ENCODE peak calls at places on chromosomes 16 and 17, in four cellular contexts. Z is fibroblast of lung, J is A673, N is pancreas. M is an unnamed sample. For H3K36me3, the result is how much of the 10 kb centered on the place peaks cover.

GRCh38 chr16:86398201-86398600 is 112.1 kb upstream of the FOXF1 start:
- DNase-seq in Z (no peak), J (no peak), N (no peak), M (no peak)

GRCh38 chr17:16250635-16251034 is 33.6 kb downstream of the PIGL start:
- DNase-seq in Z (peak), N (no peak), J (peak), M (no peak)

GRCh38 chr17:18129041-18129502 is 20.5 kb downstream of the MYO15A start:
- DNase-seq in J (peak), Z (peak), N (no peak), M (no peak)

GRCh38 chr17:81084691-81085419 is 49.9 kb downstream of the BAIAP2 start:
- DNase-seq in N (peak), Z (no peak), J (no peak), M (no peak)

GRCh38 chr17:50079334-50080095 is 15.6 kb upstream of the PDK2 start:
- DNase-seq in J (peak), N (no peak), Z (no peak), M (no peak)

GRCh38 chr16:19704321-19705130 is 13.5 kb downstream of the KNOP1 start:
- DNase-seq in J (no peak), N (no peak), Z (peak), M (no peak)

GRCh38 chr17:29369831-29370735 is 20.1 kb upstream of the TAOK1 start:
- DNase-seq in J (peak), N (peak), Z (peak), M (peak)

GRCh38 chr17:74979408-74980146 is 7.0 kb upstream of the HID1 start:
- DNase-seq in J (no peak), N (no peak), Z (no peak), M (no peak)

GRCh38 chr17:76145231-76146052 is 4.4 kb upstream of the FOXJ1 start:
- DNase-seq in Z (no peak), J (peak), N (no peak), M (peak)

GRCh38 chr16:49472598-49472997 is 99.0 kb downstream of the C16orf78 start:
- DNase-seq in J (no peak), N (no peak), Z (no peak), M (no peak)

GRCh38 chr17:28985950-28986713 is 19.7 kb downstream of the SEZ6 start:
- DNase-seq in J (peak), N (no peak), Z (no peak), M (no peak)

GRCh38 chr17:78122991-78123249 is 5.6 kb downstream of the TMC6 start:
- DNase-seq in Z (no peak), N (no peak), J (no peak), M (no peak)

GRCh38 chr16:80670170-80670865 is 129.5 kb downstream of the DYNLRB2 start:
- DNase-seq in Z (no peak), J (no peak), N (no peak), M (no peak)

GRCh38 chr16:89314357-89314756 is 96.9 kb downstream of the ZNF778 start:
- DNase-seq in J (no peak), Z (no peak), N (no peak), M (no peak)

GRCh38 chr17:82927311-82927660 is 87.5 kb upstream of the ZNF750 start:
- DNase-seq in N (no peak), J (no peak), Z (no peak), M (no peak)

GRCh38 chr16:7914738-7915137 is 582.1 kb downstream of the RBFOX1 start:
- DNase-seq in J (no peak), Z (no peak), N (no peak), M (no peak)

GRCh38 chr17:43449470-43450202 is 34.1 kb upstream of the DHX8 start:
- DNase-seq in N (peak), Z (no peak), J (no peak), M (no peak)

DNA sequence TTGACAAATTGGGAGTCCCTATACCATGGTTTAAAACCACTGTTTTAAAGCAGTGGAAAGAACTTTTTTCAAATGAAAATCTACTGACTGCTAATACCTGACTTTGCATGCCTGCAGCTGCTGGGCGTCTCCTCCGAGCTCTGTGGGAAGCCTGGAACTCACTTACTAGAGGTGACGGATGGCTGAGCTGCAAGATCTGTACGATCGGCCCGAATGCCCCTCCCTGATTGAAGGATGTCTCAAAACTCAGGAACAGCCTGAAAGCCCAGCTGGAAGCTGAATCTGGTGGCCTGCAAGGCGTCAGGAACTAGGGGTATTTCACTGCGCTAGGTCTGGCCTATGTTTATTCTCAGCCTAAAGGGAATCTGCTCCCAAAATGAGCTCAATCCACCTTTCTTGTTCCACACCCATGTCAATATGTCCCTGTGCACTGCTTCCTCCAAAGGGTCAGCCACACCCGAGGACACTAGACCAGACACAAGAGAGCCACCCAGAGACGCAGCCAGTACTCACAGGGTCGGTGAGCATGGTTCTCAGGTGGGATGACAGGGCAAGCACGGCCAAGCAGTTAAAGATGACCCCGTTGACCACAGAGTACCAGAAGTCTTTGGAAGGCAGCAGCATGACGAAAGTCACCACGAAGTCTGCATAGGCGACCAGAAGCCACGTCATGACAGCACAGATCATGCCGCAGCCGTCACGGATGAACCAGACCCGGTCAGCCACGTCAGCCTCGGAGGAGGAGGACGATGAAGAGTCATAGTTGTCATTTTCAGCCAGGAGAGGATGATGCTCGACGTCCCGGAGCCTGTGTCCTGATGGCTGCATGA is 21.3 kb downstream of the ZDHHC7 start:
- DNase-seq in N (no peak), J (no peak), Z (no peak), M (no peak)
- H3K36me3 ChIP-seq in N (under half), J (under half), Z (under half), M (under half)

DNA sequence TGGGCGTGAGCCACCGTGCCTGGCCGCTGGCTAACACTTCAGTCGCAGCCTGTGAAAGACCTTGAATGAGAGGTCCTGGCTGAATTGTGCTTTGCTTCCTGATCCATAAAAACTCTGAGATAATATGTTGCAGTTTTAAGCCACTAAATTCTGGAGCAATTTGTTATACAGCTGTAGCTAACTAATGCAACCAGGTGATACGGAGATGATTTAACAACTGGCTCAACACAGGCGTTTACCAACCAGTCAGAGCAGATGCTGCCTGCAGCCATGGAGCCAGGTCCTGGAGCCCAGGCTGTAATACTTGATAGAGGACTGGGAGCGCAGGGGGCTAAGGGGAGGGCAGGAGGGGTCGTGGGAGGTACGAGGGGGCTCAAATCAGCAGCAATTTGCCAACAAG is 50.9 kb downstream of the PLXDC1 start:
- DNase-seq in J (no peak), N (no peak), Z (no peak), M (no peak)
- TF ChIP-seq CTCF in J (no peak), N (no peak), Z (no peak), M (no peak)

GRCh38 chr17:52470553-52470952 is 312.0 kb upstream of the CA10 start:
- DNase-seq in N (no peak), Z (no peak), J (no peak), M (no peak)
- H3K36me3 ChIP-seq in N (under half), Z (under half), J (under half), M (under half)

GRCh38 chr16:67247698-67248400 is 568 bp upstream of the FHOD1 start:
- DNase-seq in J (peak), Z (no peak), N (no peak), M (no peak)

GRCh38 chr16:67245189-67245585 is 2.1 kb downstream of the FHOD1 start:
- DNase-seq in Z (no peak), N (no peak), J (no peak), M (no peak)

GRCh38 chr16:67246945-67247697 is at the start of gene FHOD1:
- DNase-seq in J (peak), Z (peak), N (peak), M (peak)

GRCh38 chr16:67245674-67246080 is 1.6 kb downstream of the FHOD1 start:
- DNase-seq in Z (no peak), N (no peak), J (peak), M (no peak)

DNA sequence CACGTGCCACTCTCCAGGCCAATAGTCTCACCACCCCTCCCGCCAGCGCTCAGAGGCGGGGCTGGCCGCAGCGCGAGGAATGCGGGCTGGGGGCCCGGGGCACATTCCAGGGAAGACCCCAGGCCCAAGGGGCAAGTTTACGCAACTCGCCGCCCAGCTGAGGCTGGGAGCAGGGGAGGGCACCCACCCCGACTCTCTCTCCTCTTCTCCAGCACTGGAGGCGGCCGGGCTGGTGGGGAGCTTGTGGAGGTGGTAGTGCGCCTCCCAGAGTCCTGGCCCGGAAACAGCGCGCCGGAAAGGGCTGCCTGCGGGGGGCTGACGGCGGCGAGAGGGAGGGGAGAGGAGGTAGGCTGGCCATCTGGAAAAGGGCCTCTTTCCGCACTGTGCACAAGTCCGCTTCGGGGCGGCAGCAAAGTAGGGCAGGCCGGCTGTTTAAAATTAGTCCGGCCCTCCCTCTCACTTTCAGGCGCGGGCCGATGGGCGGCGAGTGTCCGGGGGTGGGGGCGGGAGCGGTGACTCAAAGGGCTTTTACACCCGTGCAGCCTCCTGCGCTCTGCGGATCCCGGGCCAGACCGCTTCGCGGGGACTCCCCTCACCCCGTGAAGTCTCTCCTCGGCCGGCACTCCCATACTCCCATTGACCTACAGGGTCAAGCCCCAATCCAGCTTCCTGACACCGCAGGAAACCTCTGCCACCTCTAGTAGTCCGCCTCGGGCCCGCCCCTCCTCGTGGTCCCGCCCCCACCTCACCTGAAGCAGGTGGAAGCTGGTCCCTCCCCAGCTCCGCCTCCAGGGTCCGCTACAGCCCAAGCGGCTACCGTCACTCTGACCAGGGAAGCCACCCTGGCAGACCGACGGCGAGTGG is 968 bp downstream of the FHOD1 start:
- DNase-seq in Z (peak), N (peak), J (peak), M (peak)
- TF ChIP-seq CTCF in Z (peak), N (no peak), J (peak), M (peak)

GRCh38 chr16:10926094-10926493 is 16.2 kb downstream of the DEXI start:
- DNase-seq in J (no peak), Z (no peak), N (no peak), M (no peak)
- H3K36me3 ChIP-seq in J (under half), Z (under half), N (under half), M (under half)

DNA sequence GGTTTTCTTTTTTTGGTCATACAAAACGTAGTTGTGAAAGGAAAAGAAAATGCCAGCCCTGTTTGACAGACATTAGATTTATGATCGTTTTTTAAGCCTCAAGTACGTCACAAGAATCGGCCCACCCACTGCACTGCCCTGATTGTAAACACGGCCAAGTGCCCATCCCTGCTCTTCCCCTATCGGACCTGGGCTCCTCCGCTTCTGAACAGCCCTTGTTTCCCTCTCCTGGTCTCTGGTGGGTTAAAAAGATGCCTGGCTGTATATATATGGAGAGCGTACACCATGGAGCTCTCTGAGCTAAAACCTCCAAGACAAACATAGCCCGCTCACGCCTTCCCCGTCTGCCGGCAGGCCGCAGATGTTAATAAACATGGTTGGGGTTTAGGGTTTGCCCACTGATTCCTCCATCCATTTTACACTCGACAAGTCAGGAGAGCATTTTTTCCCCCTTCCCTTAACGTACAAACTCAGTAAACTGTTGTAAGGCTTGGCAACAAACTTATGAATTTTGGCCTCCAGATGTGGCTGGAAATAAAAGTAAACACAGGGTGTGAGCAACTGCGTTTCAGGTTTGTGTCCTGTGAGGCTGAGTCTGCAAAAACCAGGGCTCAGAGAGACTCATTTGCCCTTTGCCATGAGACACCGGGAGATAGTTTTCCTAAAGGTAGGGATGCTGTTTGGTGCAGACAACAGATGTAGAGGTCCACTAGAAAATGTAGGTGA is 325.9 kb downstream of the SOX9 start:
- DNase-seq in J (no peak), N (no peak), Z (no peak), M (no peak)
- TF ChIP-seq CTCF in J (no peak), N (no peak), Z (no peak), M (no peak)

GRCh38 chr16:4801962-4802658 is at the start of gene ROGDI:
- DNase-seq in N (peak), Z (peak), J (peak), M (peak)
- H3K36me3 ChIP-seq in N (under half), Z (under half), J (under half), M (under half)

GRCh38 chr17:55302407-55302787 is 37.6 kb downstream of the HLF start:
- DNase-seq in N (no peak), J (no peak), Z (no peak), M (no peak)

GRCh38 chr17:55304171-55304859 is 39.6 kb downstream of the HLF start:
- DNase-seq in J (no peak), N (no peak), Z (no peak), M (no peak)

GRCh38 chr17:55305321-55306087 is 40.7 kb downstream of the HLF start:
- DNase-seq in N (no peak), J (no peak), Z (no peak), M (no peak)

GRCh38 chr17:55303008-55303493 is 38.3 kb downstream of the HLF start:
- DNase-seq in N (no peak), J (no peak), Z (no peak), M (no peak)

GRCh38 chr17:55303701-55304145 is 39.0 kb downstream of the HLF start:
- DNase-seq in N (no peak), J (no peak), Z (peak), M (no peak)
- TF ChIP-seq CTCF in N (no peak), J (no peak), Z (no peak), M (peak)

M was measured in cardiac muscle cell.